ENCODE peak calls at places on chromosomes 12 and 14, in five cellular contexts. F, D, Y, P and H are unnamed samples.

GRCh38 chr12:68743416-68743815 is 2.6 kb upstream of the SLC35E3 start:
- DNase-seq in F (no peak), D (no peak), Y (no peak), P (no peak), H (peak)

GRCh38 chr14:37697489-37698121 is 102.2 kb downstream of the TTC6 start:
- DNase-seq in F (no peak), D (no peak), Y (peak), P (no peak), H (no peak)

GRCh38 chr12:76123301-76124212 is 39.1 kb upstream of the NAP1L1 start:
- DNase-seq in F (peak), D (no peak), Y (no peak), P (no peak), H (no peak)

GRCh38 chr12:103839103-103839502 is 1.9 kb downstream of the NT5DC3 start:
- DNase-seq in F (no peak), D (no peak), Y (peak), P (no peak), H (peak)

GRCh38 chr14:88352299-88353097 is 29.4 kb upstream of the KCNK10 start:
- DNase-seq in F (no peak), D (no peak), Y (no peak), P (no peak), H (no peak)

GRCh38 chr14:44586910-44587309 is 79.8 kb upstream of the FSCB start:
- DNase-seq in F (no peak), D (no peak), Y (no peak), P (no peak), H (no peak)

GRCh38 chr12:105946541-105946940 is 192.2 kb downstream of the NUAK1 start:
- DNase-seq in F (no peak), D (peak), Y (no peak), P (no peak), H (no peak)

GRCh38 chr12:51077930-51078329 is 5.5 kb downstream of the CSRNP2 start:
- DNase-seq in F (no peak), D (no peak), Y (no peak), P (no peak), H (no peak)

GRCh38 chr12:118098911-118099671 is 4.7 kb downstream of the VSIG10 start:
- DNase-seq in F (no peak), D (no peak), Y (no peak), P (no peak), H (no peak)

GRCh38 chr12:113472191-113473190 is 820 bp upstream of the LHX5 start:
- DNase-seq in F (no peak), D (no peak), Y (no peak), P (no peak), H (no peak)

GRCh38 chr14:39499514-39499913 is 67.3 kb upstream of the FBXO33 start:
- DNase-seq in F (no peak), D (no peak), Y (no peak), P (no peak), H (no peak)

GRCh38 chr12:94730846-94731245 is 80.5 kb upstream of the TMCC3 start:
- DNase-seq in F (no peak), D (no peak), Y (no peak), P (no peak), H (peak)

GRCh38 chr14:104473244-104473565 is 106.4 kb upstream of the C14orf180 start:
- DNase-seq in F (no peak), D (no peak), Y (no peak), P (no peak), H (no peak)

GRCh38 chr14:34043627-34044372 is 92.9 kb upstream of the EGLN3 start:
- DNase-seq in F (peak), D (peak), Y (peak), P (peak), H (no peak)

GRCh38 chr14:101184562-101184961 is 281.0 kb upstream of the RTL1 start:
- DNase-seq in F (no peak), D (no peak), Y (no peak), P (no peak), H (no peak)

GRCh38 chr12:57101892-57102695 is 9.1 kb downstream of the STAT6 start:
- DNase-seq in F (no peak), D (peak), Y (peak), P (peak), H (peak)

GRCh38 chr14:101101456-101102056 is 198.0 kb upstream of the RTL1 start:
- DNase-seq in F (no peak), D (no peak), Y (no peak), P (no peak), H (no peak)

GRCh38 chr12:117850048-117850447 is 118.7 kb downstream of the KSR2 start:
- DNase-seq in F (peak), D (peak), Y (peak), P (peak), H (peak)

GRCh38 chr12:56385873-56386272 is 23.2 kb upstream of the APOF start:
- DNase-seq in F (no peak), D (no peak), Y (no peak), P (no peak), H (no peak)

GRCh38 chr12:31568498-31568897 is 22.4 kb downstream of the DENND5B start:
- DNase-seq in F (no peak), D (no peak), Y (no peak), P (no peak), H (no peak)

GRCh38 chr12:64029013-64029857 is 184.7 kb downstream of the SRGAP1 start:
- DNase-seq in F (no peak), D (no peak), Y (no peak), P (no peak), H (no peak)

GRCh38 chr12:104154286-104154685 is 16.3 kb upstream of the NFYB start:
- DNase-seq in F (no peak), D (no peak), Y (no peak), P (no peak), H (peak)

GRCh38 chr12:84842406-84843013 is 70.1 kb downstream of the SLC6A15 start:
- DNase-seq in F (peak), D (peak), Y (peak), P (peak), H (peak)

GRCh38 chr12:49847161-49847560 is 4.3 kb upstream of the BCDIN3D start:
- DNase-seq in F (no peak), D (no peak), Y (no peak), P (no peak), H (peak)

GRCh38 chr14:79516009-79516408 is 695.3 kb downstream of the DIO2 start:
- DNase-seq in F (no peak), D (no peak), Y (no peak), P (no peak), H (no peak)

GRCh38 chr14:68424443-68425172 is 368.3 kb downstream of the ZFP36L1 start:
- DNase-seq in F (no peak), D (no peak), Y (no peak), P (no peak), H (no peak)

GRCh38 chr12:95836630-95837239 is 22.0 kb upstream of the SNRPF start:
- DNase-seq in F (peak), D (no peak), Y (no peak), P (peak), H (no peak)

GRCh38 chr14:34826661-34827060 is 48.5 kb downstream of the BAZ1A start:
- DNase-seq in F (no peak), D (no peak), Y (no peak), P (no peak), H (no peak)

GRCh38 chr12:117438809-117439208 is 77.4 kb upstream of the NOS1 start:
- DNase-seq in F (no peak), D (no peak), Y (no peak), P (no peak), H (no peak)

GRCh38 chr12:89259831-89260230 is 92.5 kb downstream of the DUSP6 start:
- DNase-seq in F (no peak), D (no peak), Y (no peak), P (no peak), H (no peak)

GRCh38 chr14:92252291-92252690 is 70.7 kb upstream of the SLC24A4 start:
- DNase-seq in F (no peak), D (no peak), Y (no peak), P (no peak), H (no peak)

GRCh38 chr12:83461326-83461985 is 774.8 kb downstream of the TMTC2 start:
- DNase-seq in F (no peak), D (no peak), Y (no peak), P (no peak), H (peak)

GRCh38 chr12:3718100-3718499 is 34.8 kb downstream of the CRACR2A start:
- DNase-seq in F (no peak), D (no peak), Y (no peak), P (no peak), H (peak)

GRCh38 chr12:52411806-52412205 is 5.7 kb upstream of the KRT82 start:
- DNase-seq in F (no peak), D (no peak), Y (no peak), P (no peak), H (no peak)

DNA sequence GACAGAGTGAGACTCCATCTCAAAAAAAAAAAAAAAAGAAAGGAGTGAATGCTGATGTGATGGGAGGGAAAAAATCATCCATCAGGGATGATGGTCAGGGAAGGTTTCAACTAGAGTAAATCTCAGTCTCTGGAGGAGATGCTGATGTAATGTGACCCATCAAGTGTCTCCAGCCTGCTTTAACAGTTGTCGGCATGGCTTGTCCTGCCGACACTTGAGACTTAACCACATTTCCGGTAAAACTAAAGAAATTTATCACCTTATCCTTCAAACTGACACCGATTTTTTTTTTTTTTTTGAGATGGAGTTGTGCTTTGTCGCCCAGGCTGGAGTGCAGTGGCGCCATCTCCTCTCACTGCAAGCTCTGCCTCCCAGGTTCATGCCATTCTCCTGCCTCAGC is 21.5 kb upstream of the ANAPC5 start:
- DNase-seq in F (no peak), D (no peak), Y (no peak), P (no peak), H (no peak)
- TF ChIP-seq MAX in F (no peak), D (no peak), Y (no peak), P (no peak), H (no peak)

DNA sequence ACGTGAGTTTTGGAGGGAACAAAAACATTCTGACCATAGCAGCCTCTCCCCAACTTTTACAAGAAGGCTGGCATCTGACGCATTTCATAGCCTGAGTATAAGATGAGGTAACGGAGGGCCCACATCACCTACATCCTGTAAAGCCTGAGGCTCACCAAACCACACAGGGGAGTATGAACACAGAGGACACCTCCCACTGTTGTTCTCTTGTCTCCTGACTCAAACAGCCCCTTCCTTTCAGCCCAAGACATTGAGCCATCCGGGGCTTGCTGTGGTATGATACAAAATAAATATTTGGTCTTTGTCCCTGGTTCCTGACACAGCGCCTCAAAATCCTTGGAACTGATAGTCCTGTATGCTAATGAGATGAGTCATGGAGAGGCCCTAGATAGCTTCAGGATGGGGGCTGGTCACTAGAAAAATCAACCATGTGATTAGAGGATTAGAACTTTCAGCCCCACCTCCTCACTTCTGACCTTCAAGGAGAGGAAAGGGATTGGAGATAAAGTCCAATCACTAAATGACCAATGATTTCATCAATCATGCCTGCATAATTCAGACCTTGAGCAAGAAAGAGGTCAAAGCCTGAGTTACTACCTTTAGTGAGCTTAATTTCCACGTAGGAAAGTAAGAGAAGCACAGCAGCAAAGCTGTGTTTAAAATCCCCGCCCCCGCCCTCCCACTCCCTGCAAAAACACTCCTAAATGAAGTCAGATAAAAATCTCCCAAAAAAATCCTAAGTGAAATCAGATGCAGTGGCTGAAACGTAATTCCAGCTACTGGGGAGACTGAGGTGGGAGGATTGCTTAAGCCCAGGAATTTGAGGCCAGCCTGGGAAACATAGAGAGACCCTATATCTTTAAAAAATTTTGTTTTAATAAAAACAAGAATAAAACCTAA is 236.4 kb downstream of the PCNX1 start:
- DNase-seq in F (no peak), D (peak), Y (peak), P (no peak), H (peak)
- TF ChIP-seq MYC in F (no peak), D (no peak), Y (no peak), P (no peak), H (no peak)

GRCh38 chr12:65881965-65882413 is 57.7 kb downstream of the HMGA2 start:
- DNase-seq in F (peak), D (no peak), Y (no peak), P (no peak), H (peak)
- TF ChIP-seq MAX in F (no peak), D (no peak), Y (no peak), P (no peak), H (no peak)

GRCh38 chr14:53409289-53409688 is 256.2 kb upstream of the DDHD1 start:
- DNase-seq in F (no peak), D (no peak), Y (no peak), P (no peak), H (no peak)

GRCh38 chr14:53409974-53410373 is 256.9 kb upstream of the DDHD1 start:
- DNase-seq in F (no peak), D (no peak), Y (no peak), P (no peak), H (no peak)

GRCh38 chr14:53411110-53411509 is 258.0 kb upstream of the DDHD1 start:
- DNase-seq in F (no peak), D (no peak), Y (no peak), P (no peak), H (no peak)

GRCh38 chr14:53408175-53408879 is 255.2 kb upstream of the DDHD1 start:
- DNase-seq in F (no peak), D (no peak), Y (no peak), P (no peak), H (no peak)

DNA sequence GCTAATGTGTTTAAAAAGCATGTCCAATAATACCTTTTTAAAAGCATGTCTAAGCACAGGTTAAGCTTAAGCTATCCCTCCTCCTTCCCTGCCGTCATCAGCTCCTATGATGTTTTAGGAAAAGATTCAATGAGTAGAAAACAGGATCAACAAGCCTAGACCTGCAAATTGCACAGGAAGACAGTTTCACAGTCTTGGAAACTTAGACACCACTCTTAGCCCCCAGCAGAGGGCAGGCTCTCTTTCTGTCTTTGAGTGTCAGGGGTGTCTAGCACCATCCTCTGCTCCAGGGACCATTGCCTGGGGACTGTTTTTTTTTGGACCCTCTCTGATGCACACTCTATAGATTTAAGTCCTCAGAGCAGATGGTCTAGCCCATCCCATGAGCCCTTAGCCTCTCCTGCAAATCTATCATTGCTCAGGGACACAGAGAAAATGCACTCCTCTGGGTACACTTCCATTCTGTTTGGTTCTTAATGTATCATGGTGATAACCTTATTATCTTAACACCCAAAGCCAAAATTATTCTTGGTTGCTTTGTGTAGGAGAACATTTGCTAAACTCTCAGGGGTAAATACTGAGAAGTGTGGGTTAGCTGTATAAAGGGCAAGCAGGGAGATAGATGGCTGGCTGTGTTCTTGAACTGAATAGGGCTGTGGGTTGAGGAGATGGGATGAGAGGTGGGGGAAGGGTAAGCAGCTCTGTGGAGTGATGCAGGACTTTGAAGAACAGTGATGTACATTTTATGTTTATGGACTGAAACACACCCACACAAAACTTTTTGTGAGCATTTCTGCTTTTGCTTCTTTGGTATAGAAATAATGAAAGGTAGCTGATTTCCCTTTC is 259.9 kb upstream of the DDHD1 start:
- DNase-seq in F (peak), D (no peak), Y (peak), P (no peak), H (peak)
- TF ChIP-seq MYC in F (no peak), D (no peak), Y (no peak), P (no peak), H (no peak)

GRCh38 chr14:29463727-29464370 is 463.8 kb downstream of the PRKD1 start:
- DNase-seq in F (no peak), D (no peak), Y (no peak), P (no peak), H (no peak)
- TF ChIP-seq MAX in F (no peak), D (no peak), Y (no peak), P (no peak), H (no peak)

GRCh38 chr14:25394791-25395391 is 344.9 kb upstream of the STXBP6 start:
- DNase-seq in F (peak), D (no peak), Y (no peak), P (no peak), H (no peak)

GRCh38 chr14:25396128-25396527 is 346.2 kb upstream of the STXBP6 start:
- DNase-seq in F (peak), D (no peak), Y (no peak), P (no peak), H (no peak)

GRCh38 chr14:25400607-25401206 is 350.8 kb upstream of the STXBP6 start:
- DNase-seq in F (peak), D (peak), Y (peak), P (no peak), H (peak)
- TF ChIP-seq MYC in F (no peak), D (no peak), Y (no peak), P (no peak), H (no peak)

DNA sequence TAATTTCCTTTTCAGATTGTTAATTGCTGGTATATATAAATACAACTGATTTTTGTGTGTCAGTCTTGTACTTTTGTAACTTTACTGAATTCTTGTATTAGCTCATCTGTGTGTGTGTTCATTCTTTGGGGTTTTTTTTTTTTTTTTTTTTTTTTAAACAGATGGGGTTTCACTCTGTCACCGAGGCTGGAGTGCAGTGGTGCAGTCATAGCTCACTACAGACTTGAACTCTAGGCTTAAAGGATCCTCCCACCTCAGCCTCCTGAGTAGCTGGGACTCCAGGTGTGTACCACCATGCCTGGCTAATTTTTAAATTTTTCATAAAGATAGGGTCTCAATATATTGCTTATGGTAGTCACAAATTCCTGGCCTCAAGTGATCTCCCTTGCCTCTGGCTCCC is 68.0 kb downstream of the WNK1 start:
- DNase-seq in F (no peak), D (no peak), Y (no peak), P (no peak), H (no peak)
- TF ChIP-seq MAX in F (no peak), D (no peak), Y (no peak), P (no peak), H (no peak)